ENCODE peak calls at places on chromosomes 5 and 9, in five cellular contexts. U is foreskin keratinocyte, N is GM23248, T is mesendoderm, G is neuronal stem cell. D is an unnamed sample. For H3K4me1, the result is how much of the 10 kb centered on the place peaks cover.

GRCh38 chr5:141003791-141004601 is 37.7 kb downstream of the PCDHAC2 start:
- DNase-seq in N (peak), T (peak), G (no peak), U (peak), D (no peak)

GRCh38 chr5:27473300-27474053 is 435.1 kb upstream of the CDH9 start:
- DNase-seq in G (peak), T (peak), N (peak), U (no peak), D (no peak)

GRCh38 chr5:132294728-132295504 is 722 bp downstream of the SLC22A4 start:
- DNase-seq in N (peak), G (no peak), U (peak), T (peak), D (peak)

GRCh38 chr9:110049699-110050450 is 158.1 kb downstream of the C9orf152 start:
- DNase-seq in G (no peak), T (peak), U (no peak), N (peak), D (peak)

GRCh38 chr9:125398243-125398642 is 136.6 kb downstream of the GAPVD1 start:
- DNase-seq in U (no peak), T (no peak), N (no peak), G (no peak), D (no peak)

GRCh38 chr5:172597755-172598155 is 43.3 kb upstream of the NEURL1B start:
- DNase-seq in U (no peak), N (no peak), T (no peak), G (no peak), D (no peak)

GRCh38 chr9:137030528-137030927 is 1.4 kb downstream of the FUT7 start:
- DNase-seq in U (no peak), G (no peak), N (no peak), T (no peak), D (no peak)

GRCh38 chr5:58199087-58199486 is 260.8 kb downstream of the PLK2 start:
- DNase-seq in N (no peak), U (no peak), T (no peak), G (no peak), D (no peak)

GRCh38 chr5:98705841-98706240 is 67.6 kb upstream of the RGMB start:
- DNase-seq in U (no peak), N (peak), G (no peak), T (no peak), D (no peak)

GRCh38 chr9:68685770-68686169 is 19.3 kb upstream of the PIP5K1B start:
- DNase-seq in U (no peak), T (peak), G (no peak), N (peak), D (no peak)

GRCh38 chr5:105978011-105978410 is 1692.7 kb downstream of the EFNA5 start:
- DNase-seq in T (no peak), U (no peak), G (no peak), N (no peak), D (no peak)

GRCh38 chr5:96721351-96721970 is 59.3 kb downstream of the CAST start:
- DNase-seq in U (no peak), N (peak), T (no peak), G (no peak), D (peak)

GRCh38 chr9:87614402-87614801 is 111.5 kb upstream of the CTSL start:
- DNase-seq in G (no peak), N (no peak), U (no peak), T (no peak), D (no peak)

GRCh38 chr5:29614202-29614601 is 1579.3 kb upstream of the CDH6 start:
- DNase-seq in N (no peak), G (no peak), T (no peak), U (no peak), D (no peak)

GRCh38 chr9:33506626-33507370 is 17.3 kb upstream of the ANKRD18B start:
- DNase-seq in G (no peak), N (peak), T (peak), U (peak), D (peak)

GRCh38 chr9:127158995-127159801 is 36.8 kb upstream of the ANGPTL2 start:
- DNase-seq in T (peak), N (peak), G (peak), U (no peak), D (peak)

GRCh38 chr5:122493091-122493775 is 181.2 kb downstream of the SNCAIP start:
- DNase-seq in G (no peak), U (no peak), N (no peak), T (no peak), D (no peak)

GRCh38 chr9:113949206-113950078 is 73.3 kb downstream of the ZNF618 start:
- DNase-seq in U (no peak), N (no peak), G (no peak), T (no peak), D (no peak)

GRCh38 chr9:69975681-69976080 is 68.0 kb upstream of the MAMDC2 start:
- DNase-seq in G (no peak), N (peak), T (no peak), U (no peak), D (no peak)

GRCh38 chr9:99105152-99106043 is 485 bp downstream of the TGFBR1 start:
- DNase-seq in U (no peak), G (peak), T (peak), N (peak), D (peak)

GRCh38 chr9:71115448-71115975 is 5.9 kb downstream of the TRPM3 start:
- DNase-seq in U (no peak), N (no peak), T (no peak), G (no peak), D (no peak)

GRCh38 chr5:80127037-80127642 is 92.0 kb downstream of the THBS4 start:
- DNase-seq in U (no peak), G (no peak), N (no peak), T (no peak), D (no peak)

GRCh38 chr5:134136771-134137170 is 22.3 kb downstream of the TCF7 start:
- DNase-seq in G (no peak), N (no peak), U (no peak), T (no peak), D (no peak)

GRCh38 chr9:132114102-132114707 is 34.5 kb upstream of the MED27 start:
- DNase-seq in T (peak), G (peak), U (peak), N (peak), D (peak)

GRCh38 chr5:36581070-36581469 is 25.3 kb upstream of the SLC1A3 start:
- DNase-seq in T (no peak), G (no peak), U (no peak), N (no peak), D (no peak)

GRCh38 chr5:100430268-100430900 is 104.8 kb upstream of the FAM174A start:
- DNase-seq in G (peak), U (peak), T (peak), N (peak), D (peak)

GRCh38 chr5:52282647-52283046 is 505.1 kb upstream of the ITGA1 start:
- DNase-seq in N (no peak), G (no peak), U (no peak), T (no peak), D (no peak)

GRCh38 chr5:39198080-39198479 is 21.3 kb downstream of the FYB1 start:
- DNase-seq in U (peak), N (no peak), G (no peak), T (no peak), D (no peak)

GRCh38 chr9:33418090-33418489 is 15.7 kb upstream of the AQP7 start:
- DNase-seq in G (no peak), T (no peak), N (no peak), U (peak), D (no peak)

GRCh38 chr5:81842795-81843377 is 92.0 kb upstream of the SSBP2 start:
- DNase-seq in U (peak), G (no peak), N (no peak), T (peak), D (no peak)

GRCh38 chr9:108270041-108270440 is 585.7 kb downstream of the ACTL7B start:
- DNase-seq in U (peak), T (no peak), N (no peak), G (no peak), D (peak)

GRCh38 chr9:68844623-68845612 is 139.9 kb downstream of the PIP5K1B start:
- DNase-seq in T (peak), N (peak), U (no peak), G (no peak), D (no peak)

GRCh38 chr5:374631-375335 is 53.3 kb downstream of the AHRR start:
- DNase-seq in G (no peak), U (no peak), T (no peak), N (no peak), D (no peak)

GRCh38 chr5:267716-268115 is 3.7 kb upstream of the PDCD6 start:
- DNase-seq in G (no peak), U (no peak), T (no peak), N (no peak), D (no peak)

DNA sequence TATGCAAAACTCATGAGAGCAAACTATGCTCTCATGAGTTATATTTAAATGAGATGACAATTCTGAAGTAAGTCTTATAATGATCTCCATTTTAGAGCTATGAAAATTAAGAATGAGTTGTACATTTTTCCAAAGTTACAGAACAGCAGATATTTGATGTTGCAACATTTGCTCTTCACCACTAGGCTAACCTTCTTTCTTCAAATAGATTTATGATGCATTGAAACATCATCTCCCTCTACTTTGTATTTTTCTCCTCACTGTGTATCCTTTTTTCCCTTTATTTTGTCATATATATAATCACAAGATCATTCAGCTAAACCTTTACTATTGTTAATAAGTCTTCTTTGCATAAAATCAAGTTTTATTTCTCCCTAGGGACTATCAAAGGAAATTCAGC is 497.7 kb upstream of the TYRP1 start:
- DNase-seq in U (no peak), N (no peak), G (no peak), T (no peak), D (no peak)
- H3K4me1 ChIP-seq in U (under half), N (under half), G (under half), T (under half), D (under half)

DNA sequence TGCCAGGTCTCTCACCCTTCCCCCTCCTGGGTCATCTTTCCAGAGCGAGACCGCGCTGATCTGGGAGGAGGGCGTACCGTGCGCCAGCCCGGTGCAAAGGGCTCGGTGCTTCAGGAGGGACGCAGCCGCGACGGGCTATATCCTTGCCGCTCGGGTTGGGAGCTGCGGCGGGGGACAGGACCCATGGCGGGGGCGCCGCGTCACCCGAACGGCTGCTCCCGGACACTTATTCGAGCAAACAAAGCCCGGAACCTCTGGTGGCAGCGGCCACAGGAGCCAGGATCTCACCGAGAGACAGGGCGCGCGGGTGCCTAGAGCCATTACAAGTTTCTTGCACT is 1.4 kb downstream of the SEMA6A start:
- DNase-seq in G (peak), T (peak), U (no peak), N (peak), D (no peak)
- H3K27ac ChIP-seq in G (peak), T (peak), U (no peak), N (no peak), D (no peak)

DNA sequence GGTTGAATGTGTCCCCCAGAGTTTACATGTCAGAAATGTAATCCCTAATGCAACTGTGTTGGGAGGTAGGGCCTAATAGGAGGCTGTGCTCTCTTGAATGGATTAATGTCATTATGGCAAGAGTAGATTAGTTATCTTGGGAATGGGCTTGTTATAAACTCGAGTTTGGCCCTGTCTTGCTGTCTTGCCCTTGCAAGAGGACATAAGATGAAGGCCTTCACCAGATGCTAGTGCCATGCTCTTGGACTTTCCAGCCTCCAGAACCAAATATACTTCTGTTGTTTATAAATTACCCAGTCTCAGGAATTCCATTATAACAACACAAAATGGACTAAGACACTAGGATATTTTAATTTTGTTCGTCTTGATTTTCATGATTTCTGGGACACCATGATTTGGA is 5.4 kb downstream of the PIK3R1 start:
- DNase-seq in N (no peak), U (no peak), G (no peak), T (no peak), D (no peak)
- H3K4me1 ChIP-seq in N (under half), U (under half), G (under half), T (under half), D (under half)

GRCh38 chr5:178113841-178114324 is 551 bp downstream of the N4BP3 start:
- DNase-seq in U (no peak), T (peak), N (no peak), G (no peak), D (no peak)

GRCh38 chr5:178114325-178115135 is 1.2 kb downstream of the N4BP3 start:
- DNase-seq in T (peak), G (peak), N (peak), U (no peak), D (no peak)

GRCh38 chr5:178113141-178113787 is at the start of gene N4BP3:
- DNase-seq in N (peak), G (peak), T (peak), U (peak), D (peak)

GRCh38 chr5:178111925-178112324 is 1.4 kb upstream of the N4BP3 start:
- DNase-seq in T (no peak), G (no peak), U (no peak), N (peak), D (no peak)

GRCh38 chr5:178112545-178112944 is 787 bp upstream of the N4BP3 start:
- DNase-seq in G (no peak), T (no peak), U (no peak), N (no peak), D (no peak)
- H3K27ac ChIP-seq in G (no peak), T (no peak), U (peak), N (no peak), D (no peak)

GRCh38 chr5:143190260-143190810 is 213.2 kb downstream of the NR3C1 start:
- DNase-seq in T (no peak), N (no peak), G (no peak), U (no peak), D (no peak)
- H3K4me1 ChIP-seq in T (under half), N (under half), G (under half), U (under half), D (under half)

DNA sequence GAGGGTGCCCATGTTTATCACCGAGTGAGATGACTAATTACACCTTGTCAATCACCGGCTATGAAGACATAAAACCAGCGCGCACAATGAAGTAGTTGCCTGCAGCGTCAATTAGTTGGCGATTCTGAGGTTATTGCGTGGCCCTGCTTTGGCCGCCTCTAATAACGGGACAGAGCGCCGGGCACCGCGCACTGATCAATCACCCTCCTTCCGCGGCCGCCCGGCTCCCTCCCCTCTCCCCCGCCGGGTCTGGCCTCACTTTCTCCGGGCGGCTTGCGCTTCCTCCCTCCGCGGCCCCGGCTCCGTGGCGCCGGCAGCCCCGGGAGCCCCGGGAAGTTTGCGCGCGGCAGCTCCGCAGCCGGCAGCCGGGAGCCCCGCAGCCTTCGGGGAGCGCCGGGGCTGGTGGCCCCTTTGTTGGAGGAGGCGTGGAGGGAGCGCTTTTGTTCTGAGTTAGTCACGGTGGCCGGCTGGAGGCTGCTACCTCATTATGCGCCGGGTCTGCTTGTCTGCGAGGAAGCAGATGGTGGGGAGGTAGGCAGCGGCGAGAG is 3.2 kb upstream of the LHX2 start:
- DNase-seq in T (peak), N (no peak), G (peak), U (no peak), D (no peak)
- H3K27ac ChIP-seq in T (no peak), N (no peak), G (peak), U (no peak), D (no peak)

GRCh38 chr5:107744418-107745330 is 73.9 kb upstream of the EFNA5 start:
- DNase-seq in T (peak), G (peak), U (no peak), N (no peak), D (no peak)

GRCh38 chr5:107739661-107740060 is 68.9 kb upstream of the EFNA5 start:
- DNase-seq in U (peak), T (no peak), N (no peak), G (no peak), D (peak)

GRCh38 chr5:107743357-107744000 is 72.7 kb upstream of the EFNA5 start:
- DNase-seq in N (peak), U (peak), G (no peak), T (peak), D (peak)
- H3K4me1 ChIP-seq in N (under half), U (under half), G (under half), T (under half), D (under half)

GRCh38 chr5:41122459-41122858 is 51.3 kb upstream of the MROH2B start:
- DNase-seq in G (no peak), U (no peak), T (peak), N (no peak), D (no peak)

GRCh38 chr5:41128291-41128690 is 57.1 kb upstream of the MROH2B start:
- DNase-seq in G (peak), N (no peak), U (no peak), T (no peak), D (no peak)
- H3K27ac ChIP-seq in G (no peak), N (no peak), U (no peak), T (no peak), D (no peak)

GRCh38 chr5:125409101-125409495 is 662.7 kb upstream of the ZNF608 start:
- DNase-seq in T (no peak), U (no peak), G (peak), N (peak), D (no peak)
- H3K4me1 ChIP-seq in T (under half), U (under half), G (under half), N (half or more), D (under half)

D was measured in fibroblast of lung.